ENCODE peak calls at places on chromosomes 6 and 20, in six cellular contexts. One of them, this sample, is unnamed.
A peak's percentile ranks its signal among the peaks of the same experiment; 100 is the strongest.

GRCh38 chr6:169937389-169938261 is 186.2 kb downstream of the ERMARD start:
- DNase-seq in heart left ventricle: no peak
- DNase-seq in stomach: no peak
- DNase-seq in fibroblast of lung: no peak
- DNase-seq in colonic mucosa: no peak
- DNase-seq in esophagus squamous epithelium: no peak
- DNase-seq in this sample: no peak

GRCh38 chr6:131250121-131250520 is 114.9 kb downstream of the AKAP7 start:
- DNase-seq in stomach: peak; percentile 58
- DNase-seq in fibroblast of lung: peak; percentile 62
- DNase-seq in esophagus squamous epithelium: no peak
- DNase-seq in colonic mucosa: peak; percentile 82
- DNase-seq in heart left ventricle: peak; percentile 61
- DNase-seq in this sample: no peak

GRCh38 chr6:52418606-52419005 is 1.5 kb upstream of the EFHC1 start:
- DNase-seq in colonic mucosa: no peak
- DNase-seq in heart left ventricle: no peak
- DNase-seq in esophagus squamous epithelium: no peak
- DNase-seq in stomach: no peak
- DNase-seq in fibroblast of lung: no peak
- DNase-seq in this sample: no peak

GRCh38 chr6:30960907-30961673 is 20.3 kb downstream of the MUCL3 start:
- DNase-seq in fibroblast of lung: peak; percentile 17
- DNase-seq in heart left ventricle: no peak
- DNase-seq in colonic mucosa: no peak
- DNase-seq in stomach: no peak
- DNase-seq in esophagus squamous epithelium: no peak
- DNase-seq in this sample: no peak

GRCh38 chr6:14673201-14673600 is 555.6 kb downstream of the CD83 start:
- DNase-seq in colonic mucosa: no peak
- DNase-seq in esophagus squamous epithelium: no peak
- DNase-seq in heart left ventricle: no peak
- DNase-seq in fibroblast of lung: no peak
- DNase-seq in stomach: no peak
- DNase-seq in this sample: no peak

GRCh38 chr20:17636523-17637412 is 45.3 kb downstream of the RRBP1 start:
- DNase-seq in stomach: no peak
- DNase-seq in fibroblast of lung: no peak
- DNase-seq in colonic mucosa: no peak
- DNase-seq in heart left ventricle: peak; percentile 61
- DNase-seq in esophagus squamous epithelium: no peak
- DNase-seq in this sample: no peak

GRCh38 chr6:168376120-168376519 is 56.5 kb upstream of the DACT2 start:
- DNase-seq in fibroblast of lung: no peak
- DNase-seq in esophagus squamous epithelium: no peak
- DNase-seq in heart left ventricle: no peak
- DNase-seq in colonic mucosa: no peak
- DNase-seq in stomach: no peak
- DNase-seq in this sample: no peak

GRCh38 chr6:31836676-31837611 is 9.4 kb downstream of the HSPA1B start:
- DNase-seq in stomach: no peak
- DNase-seq in colonic mucosa: peak; percentile 61
- DNase-seq in esophagus squamous epithelium: no peak
- DNase-seq in heart left ventricle: no peak
- DNase-seq in fibroblast of lung: peak; percentile 65
- DNase-seq in this sample: no peak

GRCh38 chr6:166532302-166532701 is 54.2 kb downstream of the RAMACL start:
- DNase-seq in colonic mucosa: no peak
- DNase-seq in esophagus squamous epithelium: no peak
- DNase-seq in stomach: no peak
- DNase-seq in fibroblast of lung: no peak
- DNase-seq in heart left ventricle: no peak
- DNase-seq in this sample: no peak

GRCh38 chr6:41942045-41942851 is 640 bp upstream of the CCND3 start:
- DNase-seq in esophagus squamous epithelium: no peak
- DNase-seq in colonic mucosa: no peak
- DNase-seq in stomach: no peak
- DNase-seq in fibroblast of lung: peak; percentile 82
- DNase-seq in heart left ventricle: no peak
- DNase-seq in this sample: peak; percentile 65

GRCh38 chr6:75602897-75603395 is 1.3 kb downstream of the SENP6 start:
- DNase-seq in heart left ventricle: no peak
- DNase-seq in fibroblast of lung: peak; percentile 25
- DNase-seq in esophagus squamous epithelium: no peak
- DNase-seq in stomach: no peak
- DNase-seq in colonic mucosa: no peak
- DNase-seq in this sample: no peak

GRCh38 chr20:25089096-25089495 is 7.2 kb upstream of the VSX1 start:
- DNase-seq in esophagus squamous epithelium: no peak
- DNase-seq in stomach: no peak
- DNase-seq in colonic mucosa: no peak
- DNase-seq in fibroblast of lung: no peak
- DNase-seq in heart left ventricle: no peak
- DNase-seq in this sample: no peak

GRCh38 chr20:46151936-46152335 is 33.8 kb downstream of the CD40 start:
- DNase-seq in fibroblast of lung: no peak
- DNase-seq in stomach: no peak
- DNase-seq in heart left ventricle: no peak
- DNase-seq in esophagus squamous epithelium: no peak
- DNase-seq in colonic mucosa: no peak
- DNase-seq in this sample: peak; percentile 39
- TF ChIP-seq CTCF in fibroblast of lung: no peak
- TF ChIP-seq CTCF in stomach: no peak
- TF ChIP-seq CTCF in heart left ventricle: no peak
- TF ChIP-seq CTCF in esophagus squamous epithelium: no peak
- TF ChIP-seq CTCF in colonic mucosa: peak; percentile 36
- TF ChIP-seq CTCF in this sample: peak; percentile 60

DNA sequence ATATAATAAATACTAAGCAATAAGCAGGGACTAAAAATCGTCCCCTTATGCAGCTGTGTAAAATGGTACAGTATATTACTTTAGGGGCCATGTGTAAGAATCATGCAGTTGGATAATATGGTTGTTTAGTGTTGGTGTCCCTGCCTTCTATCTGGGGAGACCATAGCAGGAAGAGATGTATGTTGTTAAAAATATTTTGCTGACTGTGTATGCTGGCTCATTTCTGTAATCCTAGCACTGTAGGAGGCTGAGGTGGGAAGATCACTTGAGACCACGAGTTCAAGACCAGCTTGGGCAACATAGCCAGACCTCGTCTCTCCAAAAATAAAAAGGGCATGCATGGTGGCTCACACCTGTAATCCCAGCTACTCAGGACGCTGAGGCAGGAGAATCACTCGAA is 5.6 kb downstream of the PANK2 start:
- DNase-seq in colonic mucosa: no peak
- DNase-seq in fibroblast of lung: no peak
- DNase-seq in esophagus squamous epithelium: no peak
- DNase-seq in heart left ventricle: no peak
- DNase-seq in stomach: no peak
- DNase-seq in this sample: no peak
- H3K27ac ChIP-seq in colonic mucosa: no peak overlapping the region
- H3K27ac ChIP-seq in fibroblast of lung: no peak overlapping the region
- H3K27ac ChIP-seq in esophagus squamous epithelium: no peak overlapping the region
- H3K27ac ChIP-seq in heart left ventricle: no peak overlapping the region
- H3K27ac ChIP-seq in stomach: no peak overlapping the region
- H3K27ac ChIP-seq in this sample: peak overlapping the region; percentile 67

GRCh38 chr6:133635447-133635846 is 253.5 kb upstream of the TCF21 start:
- DNase-seq in stomach: no peak
- DNase-seq in colonic mucosa: no peak
- DNase-seq in esophagus squamous epithelium: no peak
- DNase-seq in fibroblast of lung: no peak
- DNase-seq in heart left ventricle: no peak
- DNase-seq in this sample: no peak

GRCh38 chr6:133637436-133637835 is 251.5 kb upstream of the TCF21 start:
- DNase-seq in esophagus squamous epithelium: no peak
- DNase-seq in stomach: no peak
- DNase-seq in fibroblast of lung: peak; percentile 42
- DNase-seq in heart left ventricle: no peak
- DNase-seq in colonic mucosa: no peak
- DNase-seq in this sample: no peak

GRCh38 chr6:133632906-133633305 is 256.0 kb upstream of the TCF21 start:
- DNase-seq in heart left ventricle: no peak
- DNase-seq in esophagus squamous epithelium: no peak
- DNase-seq in colonic mucosa: no peak
- DNase-seq in stomach: no peak
- DNase-seq in fibroblast of lung: no peak
- DNase-seq in this sample: no peak

GRCh38 chr6:133632206-133632605 is 256.7 kb upstream of the TCF21 start:
- DNase-seq in fibroblast of lung: peak; percentile 60
- DNase-seq in colonic mucosa: no peak
- DNase-seq in stomach: no peak
- DNase-seq in esophagus squamous epithelium: no peak
- DNase-seq in heart left ventricle: no peak
- DNase-seq in this sample: no peak

DNA sequence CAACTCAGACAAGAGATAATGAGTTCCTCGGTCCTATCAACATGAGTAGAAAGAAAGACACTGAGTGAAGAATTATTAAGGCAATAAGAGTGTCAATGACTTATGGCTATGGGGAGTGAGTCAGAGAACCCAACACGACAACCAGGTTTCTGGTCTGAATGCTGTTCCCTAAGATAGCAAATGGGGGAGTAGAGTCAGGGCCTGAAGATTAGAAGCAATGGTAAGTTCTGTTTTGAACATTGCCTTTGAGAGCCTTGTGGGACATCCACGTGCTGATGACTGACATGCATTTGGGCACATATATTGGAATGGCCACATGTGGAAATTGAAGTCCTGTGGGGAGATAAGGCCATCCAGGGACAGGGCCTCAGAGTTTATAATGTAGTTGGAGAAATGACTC is 254.4 kb upstream of the TCF21 start:
- DNase-seq in fibroblast of lung: no peak
- DNase-seq in heart left ventricle: no peak
- DNase-seq in colonic mucosa: no peak
- DNase-seq in stomach: no peak
- DNase-seq in esophagus squamous epithelium: no peak
- DNase-seq in this sample: no peak
- TF ChIP-seq CTCF in fibroblast of lung: no peak
- TF ChIP-seq CTCF in heart left ventricle: no peak
- TF ChIP-seq CTCF in colonic mucosa: no peak
- TF ChIP-seq CTCF in stomach: no peak
- TF ChIP-seq CTCF in esophagus squamous epithelium: no peak
- TF ChIP-seq CTCF in this sample: no peak

GRCh38 chr20:35436175-35436568 is 1.9 kb downstream of the GDF5 start:
- DNase-seq in heart left ventricle: no peak
- DNase-seq in fibroblast of lung: no peak
- DNase-seq in colonic mucosa: no peak
- DNase-seq in esophagus squamous epithelium: no peak
- DNase-seq in stomach: no peak
- DNase-seq in this sample: no peak

GRCh38 chr20:35434085-35435005 is 3.7 kb downstream of the GDF5 start:
- DNase-seq in esophagus squamous epithelium: no peak
- DNase-seq in fibroblast of lung: peak; percentile 79
- DNase-seq in stomach: no peak
- DNase-seq in colonic mucosa: no peak
- DNase-seq in heart left ventricle: peak; percentile 59
- DNase-seq in this sample: no peak

GRCh38 chr20:35432430-35432735 is 5.6 kb downstream of the GDF5 start:
- DNase-seq in esophagus squamous epithelium: no peak
- DNase-seq in stomach: no peak
- DNase-seq in fibroblast of lung: no peak
- DNase-seq in colonic mucosa: no peak
- DNase-seq in heart left ventricle: no peak
- DNase-seq in this sample: no peak

GRCh38 chr20:35433337-35433736 is 4.7 kb downstream of the GDF5 start:
- DNase-seq in stomach: no peak
- DNase-seq in heart left ventricle: no peak
- DNase-seq in colonic mucosa: no peak
- DNase-seq in fibroblast of lung: no peak
- DNase-seq in esophagus squamous epithelium: no peak
- DNase-seq in this sample: no peak

GRCh38 chr20:35437599-35437998 is 429 bp downstream of the GDF5 start:
- DNase-seq in esophagus squamous epithelium: no peak
- DNase-seq in fibroblast of lung: no peak
- DNase-seq in stomach: no peak
- DNase-seq in colonic mucosa: no peak
- DNase-seq in heart left ventricle: no peak
- DNase-seq in this sample: no peak
- H3K27ac ChIP-seq in esophagus squamous epithelium: peak overlapping the region; percentile 61
- H3K27ac ChIP-seq in fibroblast of lung: peak overlapping the region; percentile 49
- H3K27ac ChIP-seq in stomach: peak overlapping the region; percentile 20
- H3K27ac ChIP-seq in colonic mucosa: no peak overlapping the region
- H3K27ac ChIP-seq in heart left ventricle: peak overlapping the region; percentile 67
- H3K27ac ChIP-seq in this sample: peak overlapping the region; percentile 53

DNA sequence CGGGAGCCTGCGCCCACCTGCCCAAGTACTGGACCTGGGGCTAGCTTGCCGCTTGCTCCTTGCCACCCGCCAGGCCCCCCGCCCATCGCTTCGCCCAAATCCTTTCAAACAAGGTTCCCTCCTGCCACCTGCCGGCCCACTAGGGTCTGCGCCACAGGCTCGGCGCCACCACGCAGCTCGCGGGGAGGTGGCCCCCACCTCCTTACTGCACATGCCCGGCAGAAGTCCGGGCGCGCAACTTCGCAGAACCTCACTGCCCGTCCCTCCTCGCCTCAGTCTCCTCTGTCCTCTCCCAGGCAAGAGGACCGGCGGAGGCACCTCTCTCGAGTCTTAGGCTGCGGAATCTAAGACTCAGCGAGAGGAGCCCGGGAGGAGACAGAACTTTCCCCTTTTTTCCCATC is 11.2 kb downstream of the GNAS-AS1 start:
- DNase-seq in heart left ventricle: no peak
- DNase-seq in fibroblast of lung: peak; percentile 26
- DNase-seq in colonic mucosa: no peak
- DNase-seq in esophagus squamous epithelium: no peak
- DNase-seq in stomach: no peak
- DNase-seq in this sample: peak; percentile 44
- TF ChIP-seq CTCF in heart left ventricle: peak; percentile 35
- TF ChIP-seq CTCF in fibroblast of lung: no peak
- TF ChIP-seq CTCF in colonic mucosa: no peak
- TF ChIP-seq CTCF in esophagus squamous epithelium: no peak
- TF ChIP-seq CTCF in stomach: no peak
- TF ChIP-seq CTCF in this sample: peak; percentile 50

DNA sequence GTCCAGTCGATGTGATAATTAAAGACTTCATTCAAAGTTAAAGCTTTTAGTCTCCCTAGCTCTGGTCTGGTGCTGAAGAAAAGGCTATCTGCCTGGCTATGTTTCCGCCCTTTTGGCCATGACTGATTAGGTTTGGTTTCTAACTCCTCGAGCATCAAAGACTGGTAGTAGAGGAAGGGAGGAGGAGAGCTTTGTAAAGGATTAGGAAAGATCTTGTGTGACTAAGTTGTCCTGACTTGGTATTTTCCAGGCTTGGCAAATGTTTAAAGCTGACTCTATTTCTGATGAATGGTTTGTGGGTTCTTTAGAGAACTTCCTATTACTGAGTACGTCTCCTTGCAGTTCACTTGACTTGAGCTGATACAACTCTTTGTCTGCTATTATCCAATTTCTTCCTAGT is 312.9 kb downstream of the GJA1 start:
- DNase-seq in stomach: no peak
- DNase-seq in esophagus squamous epithelium: no peak
- DNase-seq in colonic mucosa: no peak
- DNase-seq in fibroblast of lung: peak; percentile 72
- DNase-seq in heart left ventricle: no peak
- DNase-seq in this sample: no peak
- H3K27ac ChIP-seq in stomach: no peak overlapping the region
- H3K27ac ChIP-seq in esophagus squamous epithelium: no peak overlapping the region
- H3K27ac ChIP-seq in colonic mucosa: no peak overlapping the region
- H3K27ac ChIP-seq in fibroblast of lung: no peak overlapping the region
- H3K27ac ChIP-seq in heart left ventricle: no peak overlapping the region
- H3K27ac ChIP-seq in this sample: no peak overlapping the region

GRCh38 chr6:156618600-156619205 is 158.5 kb upstream of the ARID1B start:
- DNase-seq in colonic mucosa: no peak
- DNase-seq in heart left ventricle: no peak
- DNase-seq in stomach: no peak
- DNase-seq in fibroblast of lung: peak; percentile 37
- DNase-seq in esophagus squamous epithelium: no peak
- DNase-seq in this sample: no peak
- TF ChIP-seq CTCF in colonic mucosa: no peak
- TF ChIP-seq CTCF in heart left ventricle: no peak
- TF ChIP-seq CTCF in stomach: no peak
- TF ChIP-seq CTCF in fibroblast of lung: no peak
- TF ChIP-seq CTCF in esophagus squamous epithelium: no peak
- TF ChIP-seq CTCF in this sample: no peak

This sample was measured in RWPE1.